ENCODE peak calls at places on chromosomes 16 and 17, in seven cellular contexts. One of them, this sample, is unnamed.

GRCh38 chr17:45759761-45760160 is 24.4 kb upstream of the CRHR1 start:
- DNase-seq in cardiac fibroblast: no peak
- DNase-seq in tibial nerve: no peak
- DNase-seq in heart left ventricle: no peak
- DNase-seq in neural progenitor cell: no peak
- DNase-seq in AG04450: no peak
- DNase-seq in DND-41: no peak
- DNase-seq in this sample: no peak

GRCh38 chr17:1031711-1032110 is 34.8 kb downstream of the TIMM22 start:
- DNase-seq in cardiac fibroblast: peak
- DNase-seq in tibial nerve: no peak
- DNase-seq in heart left ventricle: peak
- DNase-seq in neural progenitor cell: peak
- DNase-seq in AG04450: no peak
- DNase-seq in DND-41: no peak
- DNase-seq in this sample: peak

GRCh38 chr17:19238167-19238505 is 970 bp downstream of the EPN2 start:
- DNase-seq in cardiac fibroblast: peak
- DNase-seq in tibial nerve: no peak
- DNase-seq in heart left ventricle: peak
- DNase-seq in neural progenitor cell: peak
- DNase-seq in AG04450: no peak
- DNase-seq in DND-41: no peak
- DNase-seq in this sample: no peak

GRCh38 chr16:49588729-49589384 is 215.3 kb downstream of the C16orf78 start:
- DNase-seq in cardiac fibroblast: peak
- DNase-seq in tibial nerve: no peak
- DNase-seq in heart left ventricle: no peak
- DNase-seq in neural progenitor cell: no peak
- DNase-seq in AG04450: no peak
- DNase-seq in DND-41: no peak
- DNase-seq in this sample: peak

GRCh38 chr16:66714659-66715307 is 18.2 kb upstream of the CMTM4 start:
- DNase-seq in cardiac fibroblast: no peak
- DNase-seq in tibial nerve: no peak
- DNase-seq in heart left ventricle: no peak
- DNase-seq in neural progenitor cell: no peak
- DNase-seq in AG04450: no peak
- DNase-seq in DND-41: no peak
- DNase-seq in this sample: no peak

GRCh38 chr16:25005445-25006306 is 9.5 kb downstream of the ARHGAP17 start:
- DNase-seq in cardiac fibroblast: peak
- DNase-seq in tibial nerve: no peak
- DNase-seq in heart left ventricle: no peak
- DNase-seq in neural progenitor cell: no peak
- DNase-seq in AG04450: no peak
- DNase-seq in DND-41: no peak
- DNase-seq in this sample: no peak

GRCh38 chr17:10631048-10631700 is 25.9 kb downstream of the MYH3 start:
- DNase-seq in cardiac fibroblast: peak
- DNase-seq in tibial nerve: no peak
- DNase-seq in heart left ventricle: no peak
- DNase-seq in neural progenitor cell: peak
- DNase-seq in AG04450: no peak
- DNase-seq in DND-41: peak
- DNase-seq in this sample: peak

GRCh38 chr16:17304124-17304813 is 166.5 kb downstream of the XYLT1 start:
- DNase-seq in cardiac fibroblast: no peak
- DNase-seq in tibial nerve: no peak
- DNase-seq in heart left ventricle: no peak
- DNase-seq in neural progenitor cell: no peak
- DNase-seq in AG04450: no peak
- DNase-seq in DND-41: no peak
- DNase-seq in this sample: peak

GRCh38 chr16:60123387-60124023 is 1389.4 kb upstream of the GOT2 start:
- DNase-seq in cardiac fibroblast: no peak
- DNase-seq in tibial nerve: no peak
- DNase-seq in heart left ventricle: no peak
- DNase-seq in neural progenitor cell: no peak
- DNase-seq in AG04450: no peak
- DNase-seq in DND-41: peak
- DNase-seq in this sample: no peak

GRCh38 chr17:181213-182163 is at the start of gene DOC2B:
- DNase-seq in cardiac fibroblast: peak
- DNase-seq in tibial nerve: no peak
- DNase-seq in heart left ventricle: peak
- DNase-seq in neural progenitor cell: peak
- DNase-seq in AG04450: no peak
- DNase-seq in DND-41: no peak
- DNase-seq in this sample: no peak

GRCh38 chr17:40487371-40488020 is 13.9 kb downstream of the TNS4 start:
- DNase-seq in cardiac fibroblast: no peak
- DNase-seq in tibial nerve: no peak
- DNase-seq in heart left ventricle: no peak
- DNase-seq in neural progenitor cell: no peak
- DNase-seq in AG04450: no peak
- DNase-seq in DND-41: no peak
- DNase-seq in this sample: no peak

GRCh38 chr16:84603115-84603816 is 14.6 kb downstream of the COTL1 start:
- DNase-seq in cardiac fibroblast: peak
- DNase-seq in tibial nerve: peak
- DNase-seq in heart left ventricle: peak
- DNase-seq in neural progenitor cell: no peak
- DNase-seq in AG04450: peak
- DNase-seq in DND-41: no peak
- DNase-seq in this sample: peak

GRCh38 chr16:85733155-85733838 is 17.6 kb downstream of the C16orf74 start:
- DNase-seq in cardiac fibroblast: peak
- DNase-seq in tibial nerve: peak
- DNase-seq in heart left ventricle: no peak
- DNase-seq in neural progenitor cell: no peak
- DNase-seq in AG04450: no peak
- DNase-seq in DND-41: peak
- DNase-seq in this sample: no peak

GRCh38 chr17:27892542-27892865 is 661 bp downstream of the LYRM9 start:
- DNase-seq in cardiac fibroblast: no peak
- DNase-seq in tibial nerve: no peak
- DNase-seq in heart left ventricle: no peak
- DNase-seq in neural progenitor cell: no peak
- DNase-seq in AG04450: no peak
- DNase-seq in DND-41: no peak
- DNase-seq in this sample: no peak

GRCh38 chr17:71726320-71726719 is 394.5 kb upstream of the SOX9 start:
- DNase-seq in cardiac fibroblast: no peak
- DNase-seq in tibial nerve: no peak
- DNase-seq in heart left ventricle: no peak
- DNase-seq in neural progenitor cell: no peak
- DNase-seq in AG04450: no peak
- DNase-seq in DND-41: no peak
- DNase-seq in this sample: no peak

GRCh38 chr16:2022723-2023097 is 3.1 kb downstream of the NPW start:
- DNase-seq in cardiac fibroblast: no peak
- DNase-seq in tibial nerve: no peak
- DNase-seq in heart left ventricle: no peak
- DNase-seq in neural progenitor cell: peak
- DNase-seq in AG04450: no peak
- DNase-seq in DND-41: peak
- DNase-seq in this sample: no peak

GRCh38 chr17:42908872-42909700 is 8.5 kb downstream of the G6PC1 start:
- DNase-seq in cardiac fibroblast: no peak
- DNase-seq in tibial nerve: no peak
- DNase-seq in heart left ventricle: no peak
- DNase-seq in neural progenitor cell: no peak
- DNase-seq in AG04450: peak
- DNase-seq in DND-41: no peak
- DNase-seq in this sample: no peak

GRCh38 chr16:31880322-31880979 is 6.8 kb downstream of the ZNF267 start:
- DNase-seq in cardiac fibroblast: peak
- DNase-seq in tibial nerve: no peak
- DNase-seq in heart left ventricle: no peak
- DNase-seq in neural progenitor cell: no peak
- DNase-seq in AG04450: no peak
- DNase-seq in DND-41: no peak
- DNase-seq in this sample: peak

GRCh38 chr17:67605259-67605912 is 112.3 kb upstream of the NOL11 start:
- DNase-seq in cardiac fibroblast: peak
- DNase-seq in tibial nerve: no peak
- DNase-seq in heart left ventricle: peak
- DNase-seq in neural progenitor cell: no peak
- DNase-seq in AG04450: no peak
- DNase-seq in DND-41: no peak
- DNase-seq in this sample: peak

GRCh38 chr17:77948690-77949114 is 9.8 kb upstream of the TNRC6C start:
- DNase-seq in cardiac fibroblast: peak
- DNase-seq in tibial nerve: peak
- DNase-seq in heart left ventricle: no peak
- DNase-seq in neural progenitor cell: peak
- DNase-seq in AG04450: peak
- DNase-seq in DND-41: no peak
- DNase-seq in this sample: peak

GRCh38 chr16:88533381-88533831 is 36.8 kb upstream of the ZC3H18 start:
- DNase-seq in cardiac fibroblast: peak
- DNase-seq in tibial nerve: no peak
- DNase-seq in heart left ventricle: no peak
- DNase-seq in neural progenitor cell: no peak
- DNase-seq in AG04450: peak
- DNase-seq in DND-41: no peak
- DNase-seq in this sample: peak

DNA sequence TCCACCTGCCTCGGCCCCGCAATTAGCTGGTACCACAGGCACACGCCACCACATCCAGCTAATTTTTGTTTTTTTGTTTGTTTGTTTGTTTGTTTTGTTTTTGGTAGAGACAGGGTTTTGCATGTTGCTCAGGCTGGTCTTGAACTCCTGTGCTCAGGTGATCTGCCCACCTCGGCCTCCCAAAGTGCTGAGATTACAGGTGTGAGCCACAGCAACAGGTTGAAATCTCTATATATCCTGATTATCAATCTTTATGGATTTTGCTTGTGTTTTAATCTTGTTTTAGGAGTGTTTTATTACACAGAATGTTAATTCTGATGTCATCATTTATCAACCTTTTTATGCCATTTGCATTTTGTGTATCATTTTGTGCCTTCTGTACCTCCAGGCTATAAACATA is 48.2 kb downstream of the RAB11FIP4 start:
- DNase-seq in cardiac fibroblast: no peak
- DNase-seq in tibial nerve: no peak
- DNase-seq in heart left ventricle: no peak
- DNase-seq in neural progenitor cell: no peak
- DNase-seq in AG04450: no peak
- DNase-seq in DND-41: no peak
- DNase-seq in this sample: no peak
- H3K4me3 ChIP-seq in cardiac fibroblast: no peak
- H3K4me3 ChIP-seq in tibial nerve: no peak
- H3K4me3 ChIP-seq in heart left ventricle: no peak
- H3K4me3 ChIP-seq in neural progenitor cell: no peak
- H3K4me3 ChIP-seq in AG04450: no peak
- H3K4me3 ChIP-seq in DND-41: no peak
- H3K4me3 ChIP-seq in this sample: no peak

GRCh38 chr16:87233928-87234327 is 83.3 kb downstream of the C16orf95 start:
- DNase-seq in cardiac fibroblast: peak
- DNase-seq in tibial nerve: no peak
- DNase-seq in heart left ventricle: no peak
- DNase-seq in neural progenitor cell: peak
- DNase-seq in AG04450: no peak
- DNase-seq in DND-41: no peak
- DNase-seq in this sample: peak
- TF ChIP-seq CTCF in cardiac fibroblast: peak
- TF ChIP-seq CTCF in tibial nerve: no peak
- TF ChIP-seq CTCF in heart left ventricle: no peak
- TF ChIP-seq CTCF in neural progenitor cell: peak
- TF ChIP-seq CTCF in AG04450: peak
- TF ChIP-seq CTCF in DND-41: no peak
- TF ChIP-seq CTCF in this sample: peak

GRCh38 chr16:57000271-57001025 is 11.1 kb downstream of the NLRC5 start:
- DNase-seq in cardiac fibroblast: peak
- DNase-seq in tibial nerve: peak
- DNase-seq in heart left ventricle: peak
- DNase-seq in neural progenitor cell: no peak
- DNase-seq in AG04450: peak
- DNase-seq in DND-41: no peak
- DNase-seq in this sample: peak
- H3K4me3 ChIP-seq in cardiac fibroblast: no peak
- H3K4me3 ChIP-seq in tibial nerve: no peak
- H3K4me3 ChIP-seq in heart left ventricle: no peak
- H3K4me3 ChIP-seq in neural progenitor cell: no peak
- H3K4me3 ChIP-seq in AG04450: no peak
- H3K4me3 ChIP-seq in DND-41: no peak
- H3K4me3 ChIP-seq in this sample: no peak

DNA sequence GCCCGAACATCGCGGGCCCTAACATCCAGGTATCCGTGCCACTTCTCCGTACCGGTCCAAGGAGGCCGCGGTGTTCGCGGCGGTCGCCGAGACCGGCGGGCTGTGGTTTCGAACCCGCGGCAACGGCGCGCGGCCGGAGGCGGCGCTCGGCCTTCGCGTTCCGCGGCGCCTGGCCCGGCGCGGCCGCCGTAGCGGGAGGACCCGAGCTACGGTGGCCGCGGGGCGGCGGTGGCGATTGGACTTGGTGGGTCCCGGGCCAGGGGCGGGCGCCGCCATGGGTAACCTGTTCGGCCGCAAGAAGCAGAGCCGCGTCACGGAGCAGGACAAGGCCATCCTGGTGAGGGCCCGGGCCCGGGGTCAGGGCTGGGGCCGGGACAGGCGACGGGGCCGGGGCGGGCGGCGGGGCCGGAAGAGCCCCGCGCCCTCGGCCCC is at the start of gene CHMP6:
- DNase-seq in cardiac fibroblast: peak
- DNase-seq in tibial nerve: peak
- DNase-seq in heart left ventricle: peak
- DNase-seq in neural progenitor cell: peak
- DNase-seq in AG04450: peak
- DNase-seq in DND-41: peak
- DNase-seq in this sample: peak
- TF ChIP-seq CTCF in cardiac fibroblast: no peak
- TF ChIP-seq CTCF in tibial nerve: peak
- TF ChIP-seq CTCF in heart left ventricle: peak
- TF ChIP-seq CTCF in neural progenitor cell: peak
- TF ChIP-seq CTCF in AG04450: no peak
- TF ChIP-seq CTCF in DND-41: peak
- TF ChIP-seq CTCF in this sample: no peak

GRCh38 chr16:20676268-20676828 is 21.1 kb downstream of the ACSM1 start:
- DNase-seq in cardiac fibroblast: no peak
- DNase-seq in tibial nerve: no peak
- DNase-seq in heart left ventricle: no peak
- DNase-seq in neural progenitor cell: no peak
- DNase-seq in AG04450: no peak
- DNase-seq in DND-41: no peak
- DNase-seq in this sample: no peak
- H3K4me3 ChIP-seq in cardiac fibroblast: no peak
- H3K4me3 ChIP-seq in tibial nerve: no peak
- H3K4me3 ChIP-seq in heart left ventricle: peak
- H3K4me3 ChIP-seq in neural progenitor cell: peak
- H3K4me3 ChIP-seq in AG04450: no peak
- H3K4me3 ChIP-seq in DND-41: no peak
- H3K4me3 ChIP-seq in this sample: no peak

GRCh38 chr16:58345574-58346354 is 46.5 kb upstream of the GINS3 start:
- DNase-seq in cardiac fibroblast: peak
- DNase-seq in tibial nerve: no peak
- DNase-seq in heart left ventricle: no peak
- DNase-seq in neural progenitor cell: no peak
- DNase-seq in AG04450: no peak
- DNase-seq in DND-41: no peak
- DNase-seq in this sample: no peak
- TF ChIP-seq CTCF in cardiac fibroblast: peak
- TF ChIP-seq CTCF in tibial nerve: no peak
- TF ChIP-seq CTCF in heart left ventricle: peak
- TF ChIP-seq CTCF in neural progenitor cell: peak
- TF ChIP-seq CTCF in AG04450: peak
- TF ChIP-seq CTCF in DND-41: peak
- TF ChIP-seq CTCF in this sample: peak